ENCODE peak calls at places on chromosomes 1 and 21, in four cellular contexts. K is GM12878, C is HepG2, M is K562. E is an unnamed sample.

GRCh38 chr1:17909634-17910033 is 154.5 kb downstream of the ACTL8 start:
- DNase-seq in K (no peak), C (no peak), M (peak), E (peak)

GRCh38 chr1:41806472-41807155 is 112.1 kb downstream of the HIVEP3 start:
- DNase-seq in K (no peak), C (no peak), M (peak), E (no peak)

GRCh38 chr1:181541947-181542346 is 58.6 kb downstream of the CACNA1E start:
- DNase-seq in K (no peak), C (no peak), M (no peak), E (no peak)

GRCh38 chr1:225777583-225778411 is at the start of gene SRP9:
- DNase-seq in K (peak), C (peak), M (peak), E (peak)

GRCh38 chr1:11483581-11484320 is 4.8 kb downstream of the DISP3 start:
- DNase-seq in K (no peak), C (no peak), M (no peak), E (no peak)

GRCh38 chr1:109398343-109399225 is 866 bp upstream of the SORT1 start:
- DNase-seq in K (no peak), C (no peak), M (no peak), E (no peak)

GRCh38 chr1:7371926-7372325 is 399.2 kb upstream of the VAMP3 start:
- DNase-seq in K (no peak), C (no peak), M (no peak), E (no peak)

GRCh38 chr1:28642056-28642846 is 616 bp downstream of the TAF12 start:
- DNase-seq in K (no peak), C (no peak), M (no peak), E (no peak)

GRCh38 chr21:14773777-14774345 is 227.7 kb upstream of the SAMSN1 start:
- DNase-seq in K (no peak), C (peak), M (peak), E (peak)

GRCh38 chr1:208233546-208233945 is 10.6 kb downstream of the PLXNA2 start:
- DNase-seq in K (no peak), C (peak), M (no peak), E (peak)

GRCh38 chr1:236155841-236156503 is 13.6 kb downstream of the GPR137B start:
- DNase-seq in K (no peak), C (no peak), M (no peak), E (no peak)

GRCh38 chr1:236158719-236159118 is 16.4 kb downstream of the GPR137B start:
- DNase-seq in K (no peak), C (no peak), M (no peak), E (no peak)

GRCh38 chr1:236155399-236155767 is 13.0 kb downstream of the GPR137B start:
- DNase-seq in K (no peak), C (no peak), M (no peak), E (no peak)

GRCh38 chr1:236154671-236155398 is 12.5 kb downstream of the GPR137B start:
- DNase-seq in K (no peak), C (no peak), M (no peak), E (no peak)

GRCh38 chr1:236156512-236157208 is 14.3 kb downstream of the GPR137B start:
- DNase-seq in K (peak), C (no peak), M (no peak), E (no peak)
- TF ChIP-seq HDAC6 in K (no peak), C (no peak), M (no peak), E (no peak)

GRCh38 chr1:31954607-31955283 is 16.6 kb upstream of the PTP4A2 start:
- DNase-seq in K (no peak), C (peak), M (peak), E (no peak)
- TF ChIP-seq HDAC6 in K (no peak), C (no peak), M (no peak), E (no peak)

GRCh38 chr21:42692688-42693087 is 39.3 kb downstream of the PDE9A start:
- DNase-seq in K (no peak), C (no peak), M (no peak), E (no peak)

GRCh38 chr21:42696026-42696380 is 42.6 kb downstream of the PDE9A start:
- DNase-seq in K (no peak), C (no peak), M (no peak), E (no peak)

GRCh38 chr21:42694751-42695150 is 41.3 kb downstream of the PDE9A start:
- DNase-seq in K (no peak), C (no peak), M (no peak), E (no peak)

GRCh38 chr21:42696516-42697040 is 43.2 kb downstream of the PDE9A start:
- DNase-seq in K (no peak), C (no peak), M (no peak), E (no peak)

DNA sequence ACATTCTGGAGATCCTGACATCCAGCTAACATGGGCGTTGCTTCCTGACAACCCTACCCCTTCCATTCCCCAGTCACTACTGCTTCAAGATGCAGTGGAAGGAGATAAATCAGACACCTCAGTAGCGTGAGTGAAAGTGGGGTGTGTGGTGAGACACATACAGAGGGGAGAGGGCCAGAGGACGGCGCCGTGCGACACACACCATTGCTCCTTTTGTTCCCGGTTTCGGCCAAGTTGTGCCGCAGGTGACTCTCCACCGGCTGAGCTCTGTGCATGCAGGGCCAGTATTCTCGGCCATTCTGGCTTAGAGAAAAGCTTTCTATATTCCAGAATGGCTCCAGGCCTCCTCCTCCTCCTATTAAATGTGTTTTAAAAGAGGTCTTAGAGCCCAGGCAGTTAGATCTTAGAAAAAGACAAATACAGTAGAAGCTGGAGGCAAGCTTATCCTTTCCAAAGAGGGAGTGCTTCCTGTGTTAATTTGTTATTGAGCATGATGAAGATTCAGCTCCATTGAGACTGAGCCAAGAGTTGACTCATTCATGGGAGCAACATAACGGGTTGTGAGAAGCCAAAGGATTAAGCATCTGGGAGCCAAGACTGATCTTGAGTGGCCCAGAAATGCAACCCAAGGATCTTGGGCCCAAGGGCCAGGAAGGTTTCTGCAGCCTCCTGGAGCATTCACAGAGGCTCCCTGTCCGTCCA is 42.1 kb downstream of the PDE9A start:
- DNase-seq in K (no peak), C (no peak), M (no peak), E (no peak)
- TF ChIP-seq HDAC6 in K (no peak), C (no peak), M (no peak), E (no peak)

GRCh38 chr1:232577809-232578208 is 52.1 kb downstream of the SIPA1L2 start:
- DNase-seq in K (no peak), C (no peak), M (no peak), E (no peak)

GRCh38 chr1:232579461-232579860 is 50.5 kb downstream of the SIPA1L2 start:
- DNase-seq in K (no peak), C (no peak), M (no peak), E (no peak)

GRCh38 chr1:232579958-232580705 is 49.8 kb downstream of the SIPA1L2 start:
- DNase-seq in K (no peak), C (no peak), M (no peak), E (no peak)

GRCh38 chr1:232576537-232576936 is 53.4 kb downstream of the SIPA1L2 start:
- DNase-seq in K (no peak), C (no peak), M (no peak), E (no peak)

GRCh38 chr1:232578681-232579195 is 51.2 kb downstream of the SIPA1L2 start:
- DNase-seq in K (no peak), C (no peak), M (no peak), E (no peak)
- TF ChIP-seq HDAC6 in K (no peak), C (no peak), M (no peak), E (no peak)

GRCh38 chr21:16634522-16634914 is 878.3 kb upstream of the CXADR start:
- DNase-seq in K (no peak), C (no peak), M (no peak), E (no peak)

GRCh38 chr21:16633851-16634521 is 878.9 kb upstream of the CXADR start:
- DNase-seq in K (no peak), C (no peak), M (no peak), E (no peak)
- TF ChIP-seq HDAC6 in K (no peak), C (no peak), M (no peak), E (no peak)

DNA sequence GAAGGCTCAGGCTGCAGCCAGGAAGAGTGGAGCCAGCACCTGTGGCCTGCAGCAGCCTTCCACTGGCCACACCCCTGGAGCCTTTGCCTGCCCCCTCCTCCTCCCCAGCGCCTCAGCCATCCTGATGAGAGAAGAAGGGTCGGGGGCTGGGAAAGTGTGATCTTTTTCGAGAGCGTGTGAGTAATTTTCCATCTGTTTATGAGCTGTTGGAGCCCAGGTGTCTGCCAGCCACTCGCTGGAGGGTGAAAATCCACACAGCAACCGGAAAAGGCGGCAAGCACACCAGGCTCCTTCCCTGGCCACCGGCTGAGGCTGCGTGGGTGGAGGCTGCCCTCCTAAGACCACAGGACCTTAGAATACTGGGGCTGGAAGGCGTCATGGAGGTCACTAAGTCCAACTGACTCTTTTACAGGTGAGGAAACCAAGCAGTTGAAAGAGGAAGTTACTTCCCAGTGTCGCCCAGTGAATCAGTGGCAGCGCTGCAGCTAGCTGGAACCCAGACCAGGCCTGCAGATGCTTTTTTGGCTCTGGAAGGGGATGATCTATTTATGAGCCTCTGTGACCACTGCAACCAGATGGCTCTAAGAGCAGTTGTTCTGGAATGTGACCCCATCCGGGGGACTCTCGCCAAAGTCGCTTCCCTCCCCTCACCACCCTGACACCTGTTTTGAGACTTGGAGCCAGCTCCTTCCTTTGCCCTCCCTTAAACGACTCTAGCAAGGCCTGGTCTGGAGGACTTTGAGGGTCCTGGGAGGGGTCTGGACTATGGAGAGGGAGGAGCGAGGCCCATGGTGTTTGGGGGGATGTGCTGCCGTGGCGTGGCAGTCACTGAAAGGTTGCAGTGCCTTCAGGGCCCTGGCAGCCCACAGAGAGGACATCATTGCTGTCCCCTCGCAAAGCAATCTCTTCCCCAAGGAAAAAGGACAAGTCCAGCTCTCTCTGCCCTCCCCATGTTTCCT is 54.5 kb downstream of the LGR6 start:
- DNase-seq in K (no peak), C (no peak), M (no peak), E (no peak)
- TF ChIP-seq HDAC6 in K (no peak), C (no peak), M (no peak), E (no peak)

GRCh38 chr1:169495050-169495740 is 9.5 kb upstream of the SLC19A2 start:
- DNase-seq in K (no peak), C (no peak), M (no peak), E (no peak)
- TF ChIP-seq HDAC6 in K (no peak), C (no peak), M (no peak), E (no peak)

GRCh38 chr1:35558374-35559316 is 1.0 kb downstream of the NCDN start:
- DNase-seq in K (no peak), C (no peak), M (no peak), E (no peak)

GRCh38 chr1:35557611-35558373 is at the start of gene NCDN:
- DNase-seq in K (peak), C (peak), M (peak), E (peak)

GRCh38 chr1:35556494-35557117 is 597 bp downstream of the KIAA0319L start:
- DNase-seq in K (no peak), C (no peak), M (no peak), E (no peak)

GRCh38 chr1:35555601-35556477 is 1.4 kb downstream of the KIAA0319L start:
- DNase-seq in K (no peak), C (peak), M (no peak), E (no peak)

GRCh38 chr1:35557118-35557610 is at the start of gene KIAA0319L:
- DNase-seq in K (no peak), C (peak), M (peak), E (no peak)
- TF ChIP-seq HDAC6 in K (no peak), C (no peak), M (no peak), E (no peak)

DNA sequence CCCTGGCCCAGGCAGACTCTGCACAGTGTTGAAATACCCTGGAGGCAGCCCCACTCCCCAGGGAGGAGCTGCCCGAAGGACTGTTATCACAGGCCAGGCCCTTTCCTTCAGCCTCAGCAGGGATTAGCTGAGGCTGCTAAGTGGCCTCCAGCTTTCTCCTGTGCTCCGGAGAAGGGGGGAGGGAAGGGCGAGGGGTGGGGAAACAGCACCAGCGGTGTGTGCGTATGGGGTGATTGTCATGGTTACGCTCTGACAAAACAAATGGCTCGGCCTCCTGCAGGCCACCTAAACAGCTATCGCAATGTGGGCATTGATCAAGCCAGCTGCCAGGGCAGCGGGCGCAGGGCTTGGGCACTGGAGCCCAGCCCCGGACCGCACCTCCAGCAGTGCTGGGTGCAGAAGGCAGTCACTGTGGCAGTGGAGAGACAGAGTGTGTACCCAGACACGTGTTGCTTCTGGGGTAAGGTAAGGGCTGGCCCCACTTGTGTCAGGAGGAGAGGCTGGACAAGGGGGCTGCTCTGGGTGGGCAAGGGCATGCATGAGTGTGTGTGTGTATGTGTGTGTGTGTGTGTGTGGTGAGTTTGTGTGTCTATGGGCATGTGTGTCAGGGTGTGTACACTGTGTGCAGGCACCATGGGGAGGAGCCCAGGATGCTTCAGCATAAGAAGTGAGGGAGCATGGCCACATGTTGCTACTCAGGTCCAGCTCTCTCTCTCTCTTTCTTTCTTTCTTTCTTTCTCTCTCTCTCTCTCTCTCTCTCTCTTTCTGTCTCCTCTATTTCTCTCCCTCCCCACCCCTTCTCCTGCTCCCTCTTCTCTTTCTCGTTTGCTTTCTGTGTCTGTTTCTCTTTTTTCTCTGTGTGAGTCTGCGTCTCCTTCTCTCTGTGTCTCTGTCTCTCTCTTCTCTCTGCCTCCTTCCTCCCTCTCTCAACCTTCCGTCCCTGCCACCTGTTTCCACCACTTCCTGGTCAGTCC is at the start of gene VWA5B1:
- DNase-seq in K (no peak), C (no peak), M (peak), E (peak)
- TF ChIP-seq HDAC6 in K (no peak), C (no peak), M (no peak), E (no peak)

GRCh38 chr1:81701071-81701470 is 99.7 kb upstream of the ADGRL2 start:
- DNase-seq in K (no peak), C (no peak), M (no peak), E (no peak)

GRCh38 chr1:81695741-81696140 is 105.0 kb upstream of the ADGRL2 start:
- DNase-seq in K (no peak), C (no peak), M (no peak), E (no peak)

GRCh38 chr1:81702079-81702715 is 98.5 kb upstream of the ADGRL2 start:
- DNase-seq in K (no peak), C (no peak), M (no peak), E (no peak)

GRCh38 chr1:81702903-81703302 is 97.8 kb upstream of the ADGRL2 start:
- DNase-seq in K (no peak), C (no peak), M (no peak), E (no peak)

DNA sequence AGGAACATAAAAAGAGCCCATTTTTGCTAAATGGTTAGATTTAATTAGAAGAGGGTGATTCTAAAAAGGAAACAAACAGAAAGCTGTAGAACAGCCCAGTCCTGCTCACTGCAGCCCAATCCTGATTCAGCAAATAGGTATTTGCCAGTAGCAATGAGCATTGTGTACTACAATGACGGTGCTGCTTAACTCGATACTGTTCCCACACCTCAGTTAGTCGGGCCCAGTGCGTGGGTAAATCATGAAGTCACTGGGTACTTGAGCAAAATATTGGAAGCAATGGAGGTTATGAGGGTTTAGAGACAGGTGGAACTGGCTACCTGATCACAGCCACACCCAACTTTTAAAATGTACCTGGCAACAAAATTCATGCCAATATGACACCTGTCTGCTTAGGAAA is 101.5 kb upstream of the ADGRL2 start:
- DNase-seq in K (no peak), C (no peak), M (no peak), E (no peak)
- TF ChIP-seq HDAC6 in K (no peak), C (no peak), M (no peak), E (no peak)